ENCODE peak calls at places on chromosomes 6 and 20, in six cellular contexts. T, Q, N, F, U and W are unnamed samples.

GRCh38 chr6:159761135-159761872 is 541 bp upstream of the ACAT2 start:
- DNase-seq in T (no peak), N (no peak), U (no peak), F (peak), Q (peak), W (peak)

GRCh38 chr6:3252369-3252768 is 6.4 kb upstream of the PSMG4 start:
- DNase-seq in N (no peak), U (no peak), Q (no peak), T (no peak), F (no peak), W (no peak)

GRCh38 chr6:1310628-1311399 is 1.1 kb upstream of the FOXQ1 start:
- DNase-seq in F (no peak), T (no peak), N (peak), U (no peak), Q (no peak), W (peak)

GRCh38 chr6:163098827-163099469 is 315.6 kb upstream of the QKI start:
- DNase-seq in Q (no peak), U (no peak), N (no peak), F (no peak), T (no peak), W (no peak)

GRCh38 chr6:52877168-52877567 is 32.3 kb downstream of the GSTA3 start:
- DNase-seq in Q (no peak), T (peak), U (no peak), F (peak), N (no peak), W (no peak)

GRCh38 chr6:3063733-3064700 is 4.3 kb upstream of the RIPK1 start:
- DNase-seq in Q (peak), U (peak), F (peak), T (peak), N (peak), W (peak)

GRCh38 chr6:7051780-7052440 is 55.9 kb upstream of the RREB1 start:
- DNase-seq in T (no peak), U (peak), N (no peak), F (peak), Q (peak), W (peak)

GRCh38 chr6:12709116-12709515 is 7.5 kb upstream of the PHACTR1 start:
- DNase-seq in U (no peak), F (peak), T (peak), Q (no peak), N (no peak), W (no peak)

GRCh38 chr20:53597521-53598120 is 4.0 kb upstream of the ZNF217 start:
- DNase-seq in T (no peak), N (no peak), F (no peak), Q (no peak), U (no peak), W (no peak)
- H3K4me3 ChIP-seq in T (no peak), N (no peak), F (no peak), Q (no peak), U (no peak), W (no peak)

GRCh38 chr6:105443941-105444340 is 41.1 kb upstream of the PREP start:
- DNase-seq in T (no peak), U (no peak), F (no peak), N (no peak), Q (no peak), W (no peak)

GRCh38 chr6:105449756-105450390 is 47.0 kb upstream of the PREP start:
- DNase-seq in N (no peak), Q (no peak), U (no peak), F (no peak), T (no peak), W (no peak)

GRCh38 chr6:105442369-105442768 is 39.5 kb upstream of the PREP start:
- DNase-seq in N (no peak), T (no peak), U (no peak), F (no peak), Q (no peak), W (no peak)

GRCh38 chr6:105445461-105445860 is 42.6 kb upstream of the PREP start:
- DNase-seq in F (no peak), N (no peak), T (no peak), U (no peak), Q (no peak), W (no peak)
- H3K4me3 ChIP-seq in F (no peak), N (no peak), T (no peak), U (no peak), Q (no peak), W (no peak)

GRCh38 chr6:95819461-95819860 is 196.3 kb upstream of the FUT9 start:
- DNase-seq in F (no peak), U (no peak), Q (no peak), N (no peak), T (no peak), W (no peak)

GRCh38 chr6:95819939-95820338 is 195.8 kb upstream of the FUT9 start:
- DNase-seq in T (no peak), U (no peak), N (no peak), Q (no peak), F (no peak), W (no peak)

DNA sequence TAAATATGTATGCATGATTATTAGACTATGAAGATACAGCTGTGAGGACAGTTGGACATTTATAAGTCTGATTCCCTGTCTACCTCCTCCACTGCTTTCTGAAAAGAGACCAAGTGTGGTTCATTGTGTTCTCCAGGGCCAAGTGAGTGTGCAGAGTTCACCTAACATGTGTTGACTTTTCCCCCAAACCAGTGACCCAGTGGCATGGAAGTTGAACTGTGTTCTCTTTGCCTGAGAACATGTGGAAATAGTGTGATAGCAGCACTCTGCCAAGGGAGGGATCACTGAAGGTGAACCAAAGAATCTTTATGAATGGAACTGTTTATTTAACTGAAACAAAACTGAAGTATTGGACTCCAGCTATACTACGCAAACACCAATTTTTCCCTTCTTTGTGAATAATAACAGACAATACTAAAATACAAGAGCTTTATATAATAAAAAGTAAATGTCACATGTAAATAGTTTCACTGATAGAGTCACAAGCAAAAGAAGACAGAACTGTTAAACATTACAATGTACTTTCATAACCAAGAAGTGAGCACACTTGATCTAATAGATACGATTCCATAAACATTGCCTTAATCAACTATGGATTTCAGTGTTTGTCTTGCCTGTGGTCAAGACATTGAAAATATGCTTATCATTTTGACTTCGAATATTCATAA is 200.3 kb upstream of the FUT9 start:
- DNase-seq in Q (no peak), N (no peak), U (no peak), T (no peak), F (no peak), W (no peak)
- H3K4me3 ChIP-seq in Q (no peak), N (no peak), U (no peak), T (no peak), F (no peak), W (no peak)

GRCh38 chr6:27091661-27092315 is 155.7 kb upstream of the PRSS16 start:
- DNase-seq in U (peak), Q (peak), T (peak), N (no peak), F (peak), W (peak)
- H3K4me3 ChIP-seq in U (no peak), Q (peak), T (peak), N (peak), F (peak), W (peak)

GRCh38 chr6:27388293-27389197 is at the start of gene ZNF391:
- DNase-seq in T (peak), F (peak), U (peak), N (peak), Q (peak), W (peak)
- H3K4me3 ChIP-seq in T (peak), F (peak), U (peak), N (peak), Q (peak), W (peak)

DNA sequence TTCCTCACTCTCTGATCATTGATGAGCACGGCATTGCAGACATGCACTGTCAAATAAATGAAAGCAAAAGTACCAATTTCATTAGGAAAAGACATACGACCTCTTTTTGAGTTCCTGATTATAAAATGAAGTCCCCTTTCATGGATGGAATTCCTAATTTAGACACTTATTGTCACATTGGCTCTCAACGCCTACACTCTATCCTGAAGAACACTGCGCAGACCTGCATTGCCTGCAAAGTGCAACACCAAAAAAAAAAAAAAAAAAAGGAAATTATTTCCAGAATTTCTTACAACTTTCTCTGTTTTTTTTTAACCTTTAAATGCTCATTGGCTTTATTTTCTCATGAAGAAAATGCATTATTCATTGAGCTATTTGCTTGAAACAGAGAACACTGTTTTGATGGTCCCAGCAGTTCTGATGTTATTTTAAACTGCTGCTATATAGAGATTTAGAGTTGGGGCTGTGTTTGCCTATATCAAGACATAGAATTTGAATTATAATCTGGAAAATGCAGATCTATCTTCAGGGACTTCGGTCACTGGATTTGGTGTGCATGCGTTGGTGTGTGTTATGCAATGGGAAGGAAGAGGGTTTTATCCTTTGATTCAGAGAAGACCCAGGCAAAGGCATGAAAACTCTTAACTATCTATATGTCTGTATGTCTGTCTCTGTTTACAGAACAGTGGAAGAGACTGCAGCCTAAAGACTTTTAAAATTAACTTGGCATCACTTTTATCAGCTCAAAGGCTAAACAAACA is 1.8 kb downstream of the ADGRB3 start:
- DNase-seq in N (no peak), Q (no peak), T (no peak), U (no peak), F (no peak), W (no peak)
- H3K4me3 ChIP-seq in N (peak), Q (no peak), T (peak), U (no peak), F (no peak), W (peak)

GRCh38 chr20:38152175-38153010 is 12.7 kb downstream of the TGM2 start:
- DNase-seq in T (no peak), N (no peak), Q (peak), U (no peak), F (peak), W (peak)
- H3K4me3 ChIP-seq in T (no peak), N (no peak), Q (no peak), U (no peak), F (no peak), W (no peak)